ENCODE peak calls at places on chromosomes 11 and 22, in four cellular contexts. One of them, this sample, is unnamed.
A peak's percentile ranks its signal among the peaks of the same experiment; 100 is the strongest.

GRCh38 chr11:43486141-43486540 is 127.4 kb downstream of the TTC17 start:
- DNase-seq in NT2/D1: no peak
- DNase-seq in neuronal stem cell: no peak
- DNase-seq in mesendoderm: no peak
- DNase-seq in this sample: no peak

GRCh38 chr22:27372969-27373670 is 428.4 kb downstream of the MN1 start:
- DNase-seq in NT2/D1: peak; percentile 81
- DNase-seq in neuronal stem cell: peak; percentile 72
- DNase-seq in mesendoderm: peak; percentile 97
- DNase-seq in this sample: peak; percentile 83

GRCh38 chr11:77909277-77909676 is 85.2 kb downstream of the INTS4 start:
- DNase-seq in NT2/D1: no peak
- DNase-seq in neuronal stem cell: no peak
- DNase-seq in mesendoderm: no peak
- DNase-seq in this sample: no peak

GRCh38 chr11:95066721-95067041 is at the start of gene SRSF8:
- DNase-seq in NT2/D1: no peak
- DNase-seq in neuronal stem cell: no peak
- DNase-seq in mesendoderm: no peak
- DNase-seq in this sample: peak; percentile 28

GRCh38 chr11:111707039-111707690 is 59.0 kb downstream of the PPP2R1B start:
- DNase-seq in NT2/D1: no peak
- DNase-seq in neuronal stem cell: no peak
- DNase-seq in mesendoderm: no peak
- DNase-seq in this sample: peak; percentile 89

GRCh38 chr22:27386186-27386585 is 415.4 kb downstream of the MN1 start:
- DNase-seq in NT2/D1: no peak
- DNase-seq in neuronal stem cell: no peak
- DNase-seq in mesendoderm: peak; percentile 61
- DNase-seq in this sample: no peak

GRCh38 chr22:46107089-46107664 is 43.1 kb upstream of the PPARA start:
- DNase-seq in NT2/D1: no peak
- DNase-seq in neuronal stem cell: no peak
- DNase-seq in mesendoderm: no peak
- DNase-seq in this sample: no peak

GRCh38 chr22:36302439-36303114 is 49.6 kb downstream of the APOL1 start:
- DNase-seq in NT2/D1: no peak
- DNase-seq in neuronal stem cell: no peak
- DNase-seq in mesendoderm: no peak
- DNase-seq in this sample: no peak

GRCh38 chr11:67433536-67434394 is 3.7 kb downstream of the PTPRCAP start:
- DNase-seq in NT2/D1: no peak
- DNase-seq in neuronal stem cell: no peak
- DNase-seq in mesendoderm: no peak
- DNase-seq in this sample: no peak

GRCh38 chr11:10318527-10318802 is 13.6 kb downstream of the ADM start:
- DNase-seq in NT2/D1: no peak
- DNase-seq in neuronal stem cell: no peak
- DNase-seq in mesendoderm: no peak
- DNase-seq in this sample: no peak

GRCh38 chr11:128522063-128522942 is 65.1 kb downstream of the ETS1 start:
- DNase-seq in NT2/D1: peak; percentile 79
- DNase-seq in neuronal stem cell: peak; percentile 89
- DNase-seq in mesendoderm: peak; percentile 96
- DNase-seq in this sample: peak; percentile 75

GRCh38 chr22:24156146-24156914 is 25.0 kb upstream of the SUSD2 start:
- DNase-seq in NT2/D1: no peak
- DNase-seq in neuronal stem cell: peak; percentile 35
- DNase-seq in mesendoderm: no peak
- DNase-seq in this sample: no peak

GRCh38 chr11:32571039-32571438 is 12.6 kb upstream of the EIF3M start:
- DNase-seq in NT2/D1: no peak
- DNase-seq in neuronal stem cell: no peak
- DNase-seq in mesendoderm: peak; percentile 76
- DNase-seq in this sample: no peak

GRCh38 chr11:15412054-15412453 is 297.3 kb downstream of the INSC start:
- DNase-seq in NT2/D1: no peak
- DNase-seq in neuronal stem cell: no peak
- DNase-seq in mesendoderm: no peak
- DNase-seq in this sample: no peak

GRCh38 chr11:15288801-15289342 is 174.1 kb downstream of the INSC start:
- DNase-seq in NT2/D1: no peak
- DNase-seq in neuronal stem cell: no peak
- DNase-seq in mesendoderm: no peak
- DNase-seq in this sample: no peak

GRCh38 chr11:67664213-67664585 is 10.2 kb downstream of the ALDH3B2 start:
- DNase-seq in NT2/D1: no peak
- DNase-seq in neuronal stem cell: no peak
- DNase-seq in mesendoderm: no peak
- DNase-seq in this sample: no peak

GRCh38 chr11:69525516-69526452 is 44.3 kb downstream of the LINC01488 start:
- DNase-seq in NT2/D1: no peak
- DNase-seq in neuronal stem cell: no peak
- DNase-seq in mesendoderm: no peak
- DNase-seq in this sample: no peak

GRCh38 chr11:2533642-2534115 is 88.9 kb downstream of the KCNQ1 start:
- DNase-seq in NT2/D1: peak; percentile 96
- DNase-seq in neuronal stem cell: peak; percentile 80
- DNase-seq in mesendoderm: peak; percentile 97
- DNase-seq in this sample: peak; percentile 36

GRCh38 chr11:119055901-119056300 is 1.1 kb downstream of the HYOU1 start:
- DNase-seq in NT2/D1: no peak
- DNase-seq in neuronal stem cell: no peak
- DNase-seq in mesendoderm: peak; percentile 52
- DNase-seq in this sample: no peak

GRCh38 chr22:37777122-37777687 is 30.5 kb upstream of the GCAT start:
- DNase-seq in NT2/D1: no peak
- DNase-seq in neuronal stem cell: no peak
- DNase-seq in mesendoderm: peak; percentile 41
- DNase-seq in this sample: peak; percentile 56

GRCh38 chr11:70141490-70142014 is 61.5 kb upstream of the FADD start:
- DNase-seq in NT2/D1: peak; percentile 49
- DNase-seq in neuronal stem cell: peak; percentile 86
- DNase-seq in mesendoderm: peak; percentile 69
- DNase-seq in this sample: peak; percentile 93

GRCh38 chr11:2315395-2316168 is 13.8 kb downstream of the TSPAN32 start:
- DNase-seq in NT2/D1: no peak
- DNase-seq in neuronal stem cell: no peak
- DNase-seq in mesendoderm: no peak
- DNase-seq in this sample: no peak

GRCh38 chr11:44280257-44280656 is 29.7 kb downstream of the ALX4 start:
- DNase-seq in NT2/D1: no peak
- DNase-seq in neuronal stem cell: no peak
- DNase-seq in mesendoderm: no peak
- DNase-seq in this sample: no peak

GRCh38 chr22:47075568-47075967 is 313.1 kb downstream of the TBC1D22A start:
- DNase-seq in NT2/D1: no peak
- DNase-seq in neuronal stem cell: no peak
- DNase-seq in mesendoderm: no peak
- DNase-seq in this sample: no peak

GRCh38 chr11:47918882-47919495 is 61.4 kb upstream of the PTPRJ start:
- DNase-seq in NT2/D1: no peak
- DNase-seq in neuronal stem cell: no peak
- DNase-seq in mesendoderm: peak; percentile 58
- DNase-seq in this sample: no peak

GRCh38 chr11:105861225-105861624 is 160.8 kb downstream of the MSANTD4 start:
- DNase-seq in NT2/D1: no peak
- DNase-seq in neuronal stem cell: no peak
- DNase-seq in mesendoderm: peak; percentile 10
- DNase-seq in this sample: no peak

GRCh38 chr22:31820655-31821054 is 66.8 kb downstream of the DEPDC5 start:
- DNase-seq in NT2/D1: no peak
- DNase-seq in neuronal stem cell: no peak
- DNase-seq in mesendoderm: no peak
- DNase-seq in this sample: no peak
- H3K36me3 ChIP-seq in NT2/D1: peaks cover 58% of the 10 kb centered on the region
- H3K36me3 ChIP-seq in neuronal stem cell: peaks cover 90% of the 10 kb centered on the region
- H3K36me3 ChIP-seq in mesendoderm: peaks cover 8% of the 10 kb centered on the region
- H3K36me3 ChIP-seq in this sample: peaks cover 51% of the 10 kb centered on the region

DNA sequence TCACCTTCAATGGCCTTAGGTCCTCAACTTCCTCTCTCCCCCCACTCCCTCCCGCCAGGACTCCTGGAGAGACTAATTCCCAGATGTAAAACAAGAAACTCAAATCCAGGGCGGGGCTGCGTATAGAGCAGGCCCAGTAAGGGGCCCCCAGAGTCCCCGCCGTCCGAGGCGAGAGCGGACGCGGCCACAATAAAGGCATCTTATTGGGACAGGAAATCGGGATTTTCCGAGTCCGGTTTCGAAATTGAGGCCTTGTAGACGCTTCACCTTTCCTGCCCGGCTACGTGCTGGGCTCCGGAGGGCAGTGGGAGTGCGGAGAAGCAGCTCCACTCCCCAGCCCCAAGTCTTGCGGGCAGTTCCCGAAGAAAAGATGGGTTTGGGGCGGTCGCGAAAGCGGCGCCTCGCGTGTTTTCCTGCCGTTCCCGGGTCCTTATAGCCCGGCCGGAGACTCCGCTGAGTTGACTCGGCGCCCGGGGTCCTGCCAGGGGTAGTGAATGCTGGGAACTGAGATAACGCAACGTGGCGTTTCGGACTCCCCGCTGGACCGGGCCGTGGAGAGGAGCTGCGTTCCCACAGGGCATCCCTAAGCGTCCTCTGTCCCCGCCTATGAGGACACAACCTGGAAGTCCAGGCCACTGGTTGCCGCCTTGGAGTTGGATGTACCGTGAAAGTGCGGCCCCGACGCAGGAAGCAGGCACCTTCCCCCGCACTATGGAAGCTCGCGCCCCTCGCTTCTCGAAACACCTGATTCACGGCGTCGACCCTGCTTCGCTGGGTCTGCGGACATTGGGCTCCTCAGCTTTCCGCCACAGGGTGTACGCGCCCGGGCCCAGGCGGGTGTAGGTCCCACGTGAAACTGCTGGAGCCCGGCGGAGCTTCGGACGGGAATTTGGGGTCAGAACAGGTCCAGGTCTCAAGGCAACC is 4.8 kb upstream of the CHRM1 start:
- DNase-seq in NT2/D1: no peak
- DNase-seq in neuronal stem cell: no peak
- DNase-seq in mesendoderm: peak; percentile 56
- DNase-seq in this sample: no peak
- H3K4me3 ChIP-seq in NT2/D1: peak overlapping the region; percentile 64
- H3K4me3 ChIP-seq in neuronal stem cell: no peak overlapping the region
- H3K4me3 ChIP-seq in mesendoderm: peak overlapping the region; percentile 37
- H3K4me3 ChIP-seq in this sample: no peak overlapping the region

DNA sequence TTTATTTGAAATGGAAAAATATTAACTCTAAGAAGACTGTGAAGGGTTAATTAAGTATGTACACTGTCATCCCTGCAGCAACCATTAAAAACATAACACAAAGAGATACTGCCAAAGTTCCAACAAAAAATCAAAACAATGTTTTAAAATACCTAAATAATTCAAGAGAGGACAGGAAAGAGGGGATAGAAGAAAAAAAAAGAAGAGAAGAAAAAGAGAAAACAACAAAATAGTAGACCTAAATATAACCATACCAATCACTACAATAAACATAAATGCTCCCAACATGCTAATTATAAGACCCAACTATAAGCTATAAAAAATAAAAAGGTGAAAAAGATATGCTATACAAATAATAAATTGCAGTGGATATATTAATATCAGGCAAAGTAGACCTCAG is 20.1 kb downstream of the GNB1L start:
- DNase-seq in NT2/D1: no peak
- DNase-seq in neuronal stem cell: no peak
- DNase-seq in mesendoderm: no peak
- DNase-seq in this sample: no peak
- H3K27me3 ChIP-seq in NT2/D1: no peaks in the 10 kb centered on the region
- H3K27me3 ChIP-seq in neuronal stem cell: no peaks in the 10 kb centered on the region
- H3K27me3 ChIP-seq in mesendoderm: no peaks in the 10 kb centered on the region
- H3K27me3 ChIP-seq in this sample: no peaks in the 10 kb centered on the region

GRCh38 chr22:17601031-17601430 is 27.5 kb downstream of the ATP6V1E1 start:
- DNase-seq in NT2/D1: no peak
- DNase-seq in neuronal stem cell: no peak
- DNase-seq in mesendoderm: no peak
- DNase-seq in this sample: no peak
- H3K36me3 ChIP-seq in NT2/D1: peaks cover 55% of the 10 kb centered on the region
- H3K36me3 ChIP-seq in neuronal stem cell: peaks cover 78% of the 10 kb centered on the region
- H3K36me3 ChIP-seq in mesendoderm: peaks cover 22% of the 10 kb centered on the region
- H3K36me3 ChIP-seq in this sample: peaks cover 43% of the 10 kb centered on the region

GRCh38 chr22:42303304-42304020 is 33.0 kb upstream of the TCF20 start:
- DNase-seq in NT2/D1: no peak
- DNase-seq in neuronal stem cell: no peak
- DNase-seq in mesendoderm: peak; percentile 51
- DNase-seq in this sample: no peak
- H3K4me3 ChIP-seq in NT2/D1: no peak overlapping the region
- H3K4me3 ChIP-seq in neuronal stem cell: no peak overlapping the region
- H3K4me3 ChIP-seq in mesendoderm: no peak overlapping the region
- H3K4me3 ChIP-seq in this sample: no peak overlapping the region